ENCODE peak calls at places on chromosomes 1 and 21, in five cellular contexts. One of them, this sample, is unnamed.

GRCh38 chr1:183167676-183168075 is 18.4 kb upstream of the LAMC2 start:
- DNase-seq in IMR-90: no peak
- DNase-seq in H9: no peak
- DNase-seq in neuronal stem cell: no peak
- DNase-seq in mesenchymal stem cell: no peak
- DNase-seq in this sample: no peak

GRCh38 chr1:33130297-33130696 is 49.3 kb downstream of the AZIN2 start:
- DNase-seq in H9: no peak
- DNase-seq in neuronal stem cell: no peak
- DNase-seq in IMR-90: peak
- DNase-seq in mesenchymal stem cell: no peak
- DNase-seq in this sample: peak

GRCh38 chr1:6414443-6414844 is 5.3 kb downstream of the HES2 start:
- DNase-seq in mesenchymal stem cell: peak
- DNase-seq in IMR-90: peak
- DNase-seq in H9: peak
- DNase-seq in neuronal stem cell: no peak
- DNase-seq in this sample: peak

GRCh38 chr1:88973520-88974137 is 18.8 kb downstream of the KYAT3 start:
- DNase-seq in mesenchymal stem cell: peak
- DNase-seq in IMR-90: peak
- DNase-seq in neuronal stem cell: no peak
- DNase-seq in H9: no peak
- DNase-seq in this sample: peak

GRCh38 chr1:180020017-180020416 is 65.4 kb downstream of the CEP350 start:
- DNase-seq in H9: no peak
- DNase-seq in mesenchymal stem cell: no peak
- DNase-seq in IMR-90: no peak
- DNase-seq in neuronal stem cell: no peak
- DNase-seq in this sample: no peak

GRCh38 chr1:240232548-240232947 is 140.9 kb downstream of the FMN2 start:
- DNase-seq in mesenchymal stem cell: peak
- DNase-seq in IMR-90: peak
- DNase-seq in H9: no peak
- DNase-seq in neuronal stem cell: no peak
- DNase-seq in this sample: no peak

GRCh38 chr1:173570370-173571030 is 32.4 kb downstream of the SLC9C2 start:
- DNase-seq in neuronal stem cell: no peak
- DNase-seq in IMR-90: no peak
- DNase-seq in H9: no peak
- DNase-seq in mesenchymal stem cell: no peak
- DNase-seq in this sample: no peak

GRCh38 chr1:184143449-184143848 is 91.9 kb downstream of the TSEN15 start:
- DNase-seq in IMR-90: peak
- DNase-seq in neuronal stem cell: no peak
- DNase-seq in H9: no peak
- DNase-seq in mesenchymal stem cell: peak
- DNase-seq in this sample: no peak

GRCh38 chr21:31011412-31011811 is 26.9 kb downstream of the KRTAP19-8 start:
- DNase-seq in mesenchymal stem cell: no peak
- DNase-seq in H9: no peak
- DNase-seq in neuronal stem cell: no peak
- DNase-seq in IMR-90: no peak
- DNase-seq in this sample: no peak

GRCh38 chr1:200038645-200038986 is 11.1 kb downstream of the NR5A2 start:
- DNase-seq in H9: peak
- DNase-seq in mesenchymal stem cell: peak
- DNase-seq in IMR-90: no peak
- DNase-seq in neuronal stem cell: peak
- DNase-seq in this sample: peak

GRCh38 chr1:44227211-44227610 is 13.9 kb downstream of the DMAP1 start:
- DNase-seq in H9: no peak
- DNase-seq in mesenchymal stem cell: no peak
- DNase-seq in IMR-90: no peak
- DNase-seq in neuronal stem cell: no peak
- DNase-seq in this sample: no peak

GRCh38 chr1:173509797-173510196 is 32.7 kb downstream of the PRDX6 start:
- DNase-seq in neuronal stem cell: no peak
- DNase-seq in mesenchymal stem cell: no peak
- DNase-seq in IMR-90: no peak
- DNase-seq in H9: no peak
- DNase-seq in this sample: no peak

GRCh38 chr1:168476588-168477379 is 67.0 kb downstream of the XCL2 start:
- DNase-seq in H9: no peak
- DNase-seq in IMR-90: no peak
- DNase-seq in mesenchymal stem cell: no peak
- DNase-seq in neuronal stem cell: no peak
- DNase-seq in this sample: peak

GRCh38 chr1:178189814-178190213 is 95.9 kb downstream of the RASAL2 start:
- DNase-seq in neuronal stem cell: peak
- DNase-seq in IMR-90: peak
- DNase-seq in mesenchymal stem cell: peak
- DNase-seq in H9: peak
- DNase-seq in this sample: peak

GRCh38 chr21:15826147-15826780 is 96.5 kb downstream of the USP25 start:
- DNase-seq in neuronal stem cell: peak
- DNase-seq in mesenchymal stem cell: peak
- DNase-seq in IMR-90: peak
- DNase-seq in H9: peak
- DNase-seq in this sample: peak

GRCh38 chr1:70552662-70553061 is 141.6 kb downstream of the CTH start:
- DNase-seq in H9: no peak
- DNase-seq in neuronal stem cell: no peak
- DNase-seq in IMR-90: no peak
- DNase-seq in mesenchymal stem cell: no peak
- DNase-seq in this sample: no peak

GRCh38 chr1:156797212-156797871 is 19.3 kb downstream of the SH2D2A start:
- DNase-seq in H9: peak
- DNase-seq in IMR-90: peak
- DNase-seq in neuronal stem cell: peak
- DNase-seq in mesenchymal stem cell: peak
- DNase-seq in this sample: peak

GRCh38 chr1:184753608-184754478 is 815 bp downstream of the EDEM3 start:
- DNase-seq in IMR-90: peak
- DNase-seq in mesenchymal stem cell: peak
- DNase-seq in neuronal stem cell: no peak
- DNase-seq in H9: peak
- DNase-seq in this sample: peak

GRCh38 chr1:82565546-82565945 is 764.8 kb downstream of the ADGRL2 start:
- DNase-seq in H9: no peak
- DNase-seq in neuronal stem cell: no peak
- DNase-seq in IMR-90: peak
- DNase-seq in mesenchymal stem cell: no peak
- DNase-seq in this sample: no peak

GRCh38 chr1:160186734-160187133 is 3.6 kb upstream of the CASQ1 start:
- DNase-seq in H9: no peak
- DNase-seq in neuronal stem cell: no peak
- DNase-seq in mesenchymal stem cell: no peak
- DNase-seq in IMR-90: no peak
- DNase-seq in this sample: no peak

GRCh38 chr21:45975017-45975595 is 6.5 kb upstream of the COL6A1 start:
- DNase-seq in neuronal stem cell: no peak
- DNase-seq in H9: peak
- DNase-seq in IMR-90: peak
- DNase-seq in mesenchymal stem cell: peak
- DNase-seq in this sample: peak

GRCh38 chr21:36211660-36212512 is 55.3 kb downstream of the DOP1B start:
- DNase-seq in IMR-90: peak
- DNase-seq in mesenchymal stem cell: peak
- DNase-seq in neuronal stem cell: no peak
- DNase-seq in H9: no peak
- DNase-seq in this sample: no peak

GRCh38 chr1:198693321-198693720 is 54.5 kb downstream of the PTPRC start:
- DNase-seq in H9: no peak
- DNase-seq in mesenchymal stem cell: no peak
- DNase-seq in IMR-90: no peak
- DNase-seq in neuronal stem cell: no peak
- DNase-seq in this sample: no peak

GRCh38 chr1:211605613-211606326 is 26.8 kb upstream of the SLC30A1 start:
- DNase-seq in mesenchymal stem cell: no peak
- DNase-seq in IMR-90: no peak
- DNase-seq in H9: no peak
- DNase-seq in neuronal stem cell: no peak
- DNase-seq in this sample: no peak

GRCh38 chr1:30877205-30877912 is 31.2 kb downstream of the SDC3 start:
- DNase-seq in neuronal stem cell: no peak
- DNase-seq in H9: no peak
- DNase-seq in IMR-90: peak
- DNase-seq in mesenchymal stem cell: peak
- DNase-seq in this sample: peak
- H2BK120ac ChIP-seq in neuronal stem cell: no peak
- H2BK120ac ChIP-seq in H9: no peak
- H2BK120ac ChIP-seq in IMR-90: peak
- H2BK120ac ChIP-seq in mesenchymal stem cell: peak
- H2BK120ac ChIP-seq in this sample: no peak

DNA sequence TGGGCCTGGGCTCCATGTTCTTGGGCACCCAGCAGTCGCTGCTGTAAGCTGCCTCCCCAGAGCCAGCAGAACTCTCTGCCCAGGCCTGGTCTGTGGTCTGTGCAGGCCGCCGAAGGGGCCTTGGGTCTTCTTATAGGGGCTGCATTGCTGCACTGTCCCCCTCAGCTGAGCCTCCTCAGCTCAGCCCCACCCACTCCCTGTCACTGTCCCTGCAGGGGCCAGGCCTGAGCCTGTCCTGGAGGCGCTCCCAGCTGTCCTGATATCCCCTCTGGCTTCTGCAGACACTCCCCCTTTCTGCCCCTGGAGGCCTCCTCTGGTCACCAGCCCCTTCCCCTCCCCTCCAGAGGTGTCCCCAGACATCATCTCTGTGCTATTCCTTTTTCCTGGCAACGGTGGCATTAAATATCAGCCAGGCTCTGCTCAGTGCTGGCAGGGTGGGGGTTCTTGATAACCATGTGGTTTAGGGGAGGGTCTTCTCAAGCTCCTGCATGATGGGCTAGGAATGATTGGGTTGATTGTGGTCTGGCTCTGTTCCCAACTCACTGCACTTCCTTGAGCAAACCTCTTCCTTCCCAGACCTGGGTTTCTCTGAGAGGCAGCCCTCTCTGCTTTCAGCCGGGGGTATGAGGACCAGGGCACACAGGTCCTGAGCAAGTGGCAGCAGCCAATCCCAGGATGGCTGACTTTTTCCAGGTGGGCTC is 3.6 kb upstream of the FOXO6 start:
- DNase-seq in IMR-90: no peak
- DNase-seq in neuronal stem cell: no peak
- DNase-seq in mesenchymal stem cell: no peak
- DNase-seq in H9: no peak
- DNase-seq in this sample: peak
- H2BK120ac ChIP-seq in IMR-90: no peak
- H2BK120ac ChIP-seq in neuronal stem cell: no peak
- H2BK120ac ChIP-seq in mesenchymal stem cell: no peak
- H2BK120ac ChIP-seq in H9: no peak
- H2BK120ac ChIP-seq in this sample: no peak

DNA sequence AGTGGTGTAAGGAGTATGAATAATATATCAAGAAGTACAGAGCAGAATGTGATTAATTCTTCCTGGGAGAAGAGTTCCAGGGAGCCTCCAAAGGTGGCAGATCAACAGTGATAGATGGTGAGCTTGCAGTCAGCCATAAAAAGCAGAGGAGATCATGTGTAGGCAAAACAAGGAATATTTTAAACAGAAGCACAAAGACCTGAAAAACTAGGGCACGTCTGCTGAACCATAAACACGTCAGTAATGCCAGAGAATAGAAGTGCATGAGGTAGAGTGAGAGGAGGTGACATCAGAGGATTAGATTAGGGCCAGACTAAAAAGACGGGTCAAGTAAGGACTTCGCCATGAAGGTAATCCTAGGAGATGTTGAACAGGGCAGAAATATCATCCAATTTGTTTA is 151.8 kb downstream of the EIF4G3 start:
- DNase-seq in mesenchymal stem cell: peak
- DNase-seq in IMR-90: no peak
- DNase-seq in neuronal stem cell: no peak
- DNase-seq in H9: no peak
- DNase-seq in this sample: no peak
- H2BK120ac ChIP-seq in mesenchymal stem cell: no peak
- H2BK120ac ChIP-seq in IMR-90: no peak
- H2BK120ac ChIP-seq in neuronal stem cell: no peak
- H2BK120ac ChIP-seq in H9: no peak
- H2BK120ac ChIP-seq in this sample: no peak

DNA sequence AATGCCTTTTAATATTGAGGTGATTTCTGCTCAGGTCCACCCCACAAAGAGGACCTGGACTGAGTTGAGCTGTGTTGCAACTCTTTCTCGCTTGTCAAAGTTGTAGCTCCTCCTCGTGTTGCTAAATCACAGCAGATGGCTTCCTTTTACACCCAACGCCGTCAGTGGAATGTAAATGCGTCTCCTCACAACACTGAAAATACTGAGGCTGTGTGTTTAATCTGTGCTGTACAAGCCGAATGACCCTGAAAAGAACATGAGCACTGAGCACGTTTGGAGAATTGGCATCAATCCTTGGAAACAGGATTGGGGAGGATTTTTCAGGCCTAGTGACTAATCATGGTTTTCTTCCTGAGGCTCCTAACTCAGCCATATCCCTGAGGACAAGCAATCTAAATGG is 196.0 kb downstream of the CRB1 start:
- DNase-seq in H9: no peak
- DNase-seq in mesenchymal stem cell: peak
- DNase-seq in neuronal stem cell: no peak
- DNase-seq in IMR-90: peak
- DNase-seq in this sample: peak
- H2BK120ac ChIP-seq in H9: no peak
- H2BK120ac ChIP-seq in mesenchymal stem cell: no peak
- H2BK120ac ChIP-seq in neuronal stem cell: no peak
- H2BK120ac ChIP-seq in IMR-90: no peak
- H2BK120ac ChIP-seq in this sample: no peak